ENCODE peak calls at places on chromosomes 12 and 14, in eight cellular contexts. R, K, Z, V, M, X, T and E are unnamed samples.
A peak's percentile ranks its signal among the peaks of the same experiment; 100 is the strongest.

GRCh38 chr12:57452937-57453509 is 2.1 kb upstream of the INHBE start:
- DNase-seq in R (peak; percentile 65), K (peak; percentile 92), Z (peak; percentile 78), V (peak; percentile 85), M (peak; percentile 60), X (no peak), T (peak; percentile 36), E (peak; percentile 85)

GRCh38 chr14:36438883-36439282 is 81.1 kb downstream of the NKX2-1 start:
- DNase-seq in R (no peak), K (no peak), Z (no peak), V (no peak), M (no peak), X (no peak), T (no peak), E (no peak)

GRCh38 chr12:41663487-41664258 is 475.6 kb downstream of the PDZRN4 start:
- DNase-seq in R (no peak), K (peak; percentile 23), Z (no peak), V (peak; percentile 60), M (no peak), X (no peak), T (no peak), E (no peak)

GRCh38 chr14:69811227-69811867 is 14.3 kb upstream of the SLC10A1 start:
- DNase-seq in R (no peak), K (no peak), Z (no peak), V (no peak), M (no peak), X (no peak), T (no peak), E (no peak)

GRCh38 chr12:33588082-33588712 is 148.6 kb upstream of the SYT10 start:
- DNase-seq in R (peak; percentile 2), K (no peak), Z (no peak), V (peak; percentile 85), M (no peak), X (no peak), T (peak; percentile 66), E (no peak)

GRCh38 chr14:23633160-23633701 is 2.9 kb upstream of the DHRS2 start:
- DNase-seq in R (no peak), K (peak; percentile 39), Z (no peak), V (no peak), M (no peak), X (no peak), T (no peak), E (no peak)

GRCh38 chr12:122064034-122064777 is 14.3 kb upstream of the MLXIP start:
- DNase-seq in R (peak; percentile 33), K (peak; percentile 88), Z (peak; percentile 84), V (peak; percentile 100), M (peak; percentile 59), X (peak; percentile 91), T (no peak), E (peak; percentile 89)

GRCh38 chr12:121918679-121919038 is 267 bp downstream of the CFAP251 start:
- DNase-seq in R (no peak), K (no peak), Z (no peak), V (no peak), M (no peak), X (no peak), T (no peak), E (no peak)

GRCh38 chr12:24631691-24632090 is 317.2 kb downstream of the BCAT1 start:
- DNase-seq in R (no peak), K (no peak), Z (no peak), V (no peak), M (no peak), X (no peak), T (no peak), E (no peak)

GRCh38 chr12:24500466-24501232 is 448.3 kb downstream of the BCAT1 start:
- DNase-seq in R (no peak), K (no peak), Z (no peak), V (no peak), M (no peak), X (no peak), T (no peak), E (no peak)